ENCODE peak calls at places on chromosomes 7 and 10, in seven cellular contexts. X, P, O, B, H, M and F are unnamed samples.

GRCh38 chr7:138008588-138009349 is 6.9 kb upstream of the CREB3L2 start:
- DNase-seq in X (peak), P (peak), O (no peak), B (no peak), H (peak), M (peak), F (peak)

GRCh38 chr7:36670585-36671431 is 53.5 kb downstream of the AOAH start:
- DNase-seq in X (peak), P (peak), O (peak), B (peak), H (peak), M (peak), F (peak)

GRCh38 chr7:45677311-45677900 is 103.2 kb downstream of the ADCY1 start:
- DNase-seq in X (no peak), P (no peak), O (no peak), B (no peak), H (no peak), M (no peak), F (no peak)

GRCh38 chr7:5702876-5703571 is 78.4 kb downstream of the RNF216 start:
- DNase-seq in X (no peak), P (no peak), O (no peak), B (no peak), H (peak), M (no peak), F (no peak)

GRCh38 chr7:158391141-158391540 is 196.5 kb downstream of the PTPRN2 start:
- DNase-seq in X (no peak), P (no peak), O (no peak), B (no peak), H (no peak), M (no peak), F (no peak)

GRCh38 chr7:37248396-37248836 is 200.2 kb downstream of the ELMO1 start:
- DNase-seq in X (no peak), P (no peak), O (no peak), B (no peak), H (no peak), M (no peak), F (no peak)

GRCh38 chr10:12822374-12823170 is 178.9 kb downstream of the CCDC3 start:
- DNase-seq in X (no peak), P (no peak), O (no peak), B (no peak), H (no peak), M (no peak), F (no peak)

GRCh38 chr7:412731-413356 is 106.8 kb downstream of the PDGFA start:
- DNase-seq in X (no peak), P (no peak), O (no peak), B (no peak), H (no peak), M (no peak), F (no peak)

GRCh38 chr7:7181519-7182155 is 707 bp upstream of the C1GALT1 start:
- DNase-seq in X (peak), P (peak), O (peak), B (peak), H (peak), M (no peak), F (peak)

GRCh38 chr10:30384791-30385201 is 35.7 kb upstream of the MTPAP start:
- DNase-seq in X (peak), P (peak), O (no peak), B (no peak), H (peak), M (peak), F (peak)

GRCh38 chr10:60729106-60729505 is 49.2 kb upstream of the CDK1 start:
- DNase-seq in X (no peak), P (no peak), O (no peak), B (no peak), H (no peak), M (no peak), F (no peak)

GRCh38 chr10:76051007-76051936 is 619.8 kb downstream of the LRMDA start:
- DNase-seq in X (no peak), P (no peak), O (no peak), B (no peak), H (no peak), M (no peak), F (no peak)

GRCh38 chr7:112272921-112273561 is 66.5 kb downstream of the ZNF277 start:
- DNase-seq in X (peak), P (peak), O (no peak), B (no peak), H (no peak), M (no peak), F (no peak)

GRCh38 chr7:32887395-32887794 is 4.2 kb downstream of the KBTBD2 start:
- DNase-seq in X (no peak), P (no peak), O (no peak), B (no peak), H (no peak), M (no peak), F (no peak)

GRCh38 chr10:17353568-17353967 is 100.8 kb downstream of the ST8SIA6 start:
- DNase-seq in X (no peak), P (no peak), O (no peak), B (no peak), H (no peak), M (no peak), F (no peak)

GRCh38 chr10:22103701-22104100 is 100.2 kb upstream of the DNAJC1 start:
- DNase-seq in X (peak), P (peak), O (no peak), B (no peak), H (peak), M (no peak), F (peak)